ENCODE peak calls at places on chromosomes 6 and 20, in ten cellular contexts. Q is cardiac muscle cell; J is hippocampal formation; W is WERI-Rb-1; C is GM19239; V is T-cell; O is pons; F is stimulated activated CD8-positive, alpha-beta memory T cell treated with anti-CD3 and anti-CD28 coated beads, Interleukin-7, amount 100 ng/mL, for 1 hour; R is pancreas; T is NCI-H1436. G is an unnamed sample.

GRCh38 chr6:17038316-17038715 is 63.5 kb upstream of the STMND1 start:
- DNase-seq in Q (no peak), J (no peak), W (no peak), C (no peak), V (no peak), O (no peak), F (no peak), R (no peak), T (no peak), G (no peak)

GRCh38 chr20:58424218-58424617 is 35.2 kb downstream of the VAPB start:
- DNase-seq in Q (no peak), J (no peak), W (no peak), C (no peak), V (no peak), O (no peak), F (no peak), R (no peak), T (no peak), G (no peak)

GRCh38 chr6:138404666-138405337 is 779 bp downstream of the HEBP2 start:
- DNase-seq in Q (peak; percentile 19), J (no peak), W (no peak), C (no peak), V (peak; percentile 12), O (no peak), F (no peak), R (peak; percentile 48), T (no peak), G (no peak)

GRCh38 chr6:106533079-106533478 is 96.2 kb downstream of the RTN4IP1 start:
- DNase-seq in Q (no peak), J (no peak), W (no peak), C (no peak), V (no peak), O (no peak), F (no peak), R (no peak), T (no peak), G (no peak)

GRCh38 chr20:23419995-23420901 is 1.0 kb downstream of the NAPB start:
- DNase-seq in Q (peak; percentile 45), J (peak; percentile 20), W (no peak), C (no peak), V (peak; percentile 11), O (no peak), F (no peak), R (peak; percentile 50), T (no peak), G (no peak)

GRCh38 chr6:108621117-108621516 is 60.4 kb downstream of the FOXO3 start:
- DNase-seq in Q (no peak), J (no peak), W (no peak), C (no peak), V (no peak), O (no peak), F (no peak), R (no peak), T (no peak), G (no peak)

GRCh38 chr20:62304331-62305148 is 1.7 kb downstream of the ADRM1 start:
- DNase-seq in Q (no peak), J (no peak), W (no peak), C (no peak), V (no peak), O (no peak), F (no peak), R (no peak), T (no peak), G (no peak)

GRCh38 chr6:122432816-122433215 is 33.4 kb downstream of the HSF2 start:
- DNase-seq in Q (no peak), J (no peak), W (no peak), C (no peak), V (no peak), O (no peak), F (no peak), R (no peak), T (no peak), G (no peak)

GRCh38 chr6:140784573-140784972 is 1348.2 kb upstream of the GJE1 start:
- DNase-seq in Q (no peak), J (no peak), W (no peak), C (no peak), V (no peak), O (no peak), F (no peak), R (no peak), T (no peak), G (no peak)

GRCh38 chr6:1896897-1897296 is 287.2 kb downstream of the FOXC1 start:
- DNase-seq in Q (no peak), J (no peak), W (no peak), C (no peak), V (no peak), O (no peak), F (no peak), R (no peak), T (no peak), G (no peak)

GRCh38 chr6:26225848-26226590 is 138.8 kb downstream of the HFE start:
- DNase-seq in Q (peak; percentile 20), J (no peak), W (no peak), C (no peak), V (no peak), O (no peak), F (no peak), R (no peak), T (no peak), G (no peak)

GRCh38 chr6:155521719-155522118 is 66.1 kb upstream of the NOX3 start:
- DNase-seq in Q (no peak), J (no peak), W (no peak), C (no peak), V (no peak), O (no peak), F (no peak), R (no peak), T (no peak), G (no peak)

GRCh38 chr6:105164418-105164817 is 15.4 kb downstream of the POPDC3 start:
- DNase-seq in Q (peak; percentile 31), J (no peak), W (no peak), C (no peak), V (no peak), O (peak; percentile 62), F (no peak), R (no peak), T (no peak), G (no peak)

GRCh38 chr6:38185752-38186151 is 366.2 kb downstream of the ZFAND3 start:
- DNase-seq in Q (no peak), J (no peak), W (peak; percentile 4), C (no peak), V (no peak), O (no peak), F (no peak), R (no peak), T (no peak), G (no peak)

GRCh38 chr20:23407770-23408467 is 13.4 kb downstream of the NAPB start:
- DNase-seq in Q (no peak), J (no peak), W (no peak), C (no peak), V (peak; percentile 30), O (no peak), F (no peak), R (no peak), T (no peak), G (no peak)

GRCh38 chr6:106281661-106282060 is 43.9 kb downstream of the ATG5 start:
- DNase-seq in Q (no peak), J (no peak), W (no peak), C (no peak), V (no peak), O (no peak), F (no peak), R (no peak), T (no peak), G (no peak)

GRCh38 chr20:32999603-33000250 is 4.5 kb downstream of the SUN5 start:
- DNase-seq in Q (no peak), J (no peak), W (no peak), C (no peak), V (no peak), O (no peak), F (no peak), R (no peak), T (no peak), G (no peak)

G was measured in GM12878.